ENCODE peak calls at places on chromosomes 7 and 10, in five cellular contexts. One of them, this sample, is unnamed.

GRCh38 chr10:23157691-23158369 is 34.3 kb upstream of the PTF1A start:
- DNase-seq in SK-N-SH: peak
- DNase-seq in HepG2: peak
- DNase-seq in GM12878: no peak
- DNase-seq in K562: peak
- DNase-seq in this sample: peak

GRCh38 chr7:81869670-81870069 is 99.8 kb upstream of the HGF start:
- DNase-seq in SK-N-SH: no peak
- DNase-seq in GM12878: no peak
- DNase-seq in K562: no peak
- DNase-seq in HepG2: no peak
- DNase-seq in this sample: no peak

GRCh38 chr10:95818663-95819062 is 62.7 kb downstream of the ENTPD1 start:
- DNase-seq in GM12878: no peak
- DNase-seq in SK-N-SH: no peak
- DNase-seq in HepG2: peak
- DNase-seq in K562: no peak
- DNase-seq in this sample: no peak

GRCh38 chr10:52486840-52487611 is 172.9 kb downstream of the DKK1 start:
- DNase-seq in K562: no peak
- DNase-seq in GM12878: no peak
- DNase-seq in SK-N-SH: no peak
- DNase-seq in HepG2: no peak
- DNase-seq in this sample: no peak

GRCh38 chr10:52818019-52818418 is 45.4 kb upstream of the MBL2 start:
- DNase-seq in SK-N-SH: peak
- DNase-seq in HepG2: peak
- DNase-seq in K562: no peak
- DNase-seq in GM12878: peak
- DNase-seq in this sample: peak

GRCh38 chr10:131886181-131886716 is 14.6 kb upstream of the PPP2R2D start:
- DNase-seq in K562: no peak
- DNase-seq in HepG2: no peak
- DNase-seq in GM12878: no peak
- DNase-seq in SK-N-SH: no peak
- DNase-seq in this sample: no peak

GRCh38 chr10:1026578-1026977 is 919 bp upstream of the IDI2 start:
- DNase-seq in GM12878: no peak
- DNase-seq in SK-N-SH: no peak
- DNase-seq in K562: no peak
- DNase-seq in HepG2: no peak
- DNase-seq in this sample: no peak

GRCh38 chr10:43160067-43160918 is 22.0 kb downstream of the CSGALNACT2 start:
- DNase-seq in HepG2: no peak
- DNase-seq in K562: no peak
- DNase-seq in GM12878: no peak
- DNase-seq in SK-N-SH: no peak
- DNase-seq in this sample: no peak

GRCh38 chr7:88455696-88456095 is 149.0 kb upstream of the STEAP4 start:
- DNase-seq in SK-N-SH: no peak
- DNase-seq in K562: no peak
- DNase-seq in GM12878: no peak
- DNase-seq in HepG2: no peak
- DNase-seq in this sample: no peak

GRCh38 chr7:25586513-25586912 is 358.2 kb upstream of the NPVF start:
- DNase-seq in K562: no peak
- DNase-seq in SK-N-SH: no peak
- DNase-seq in GM12878: no peak
- DNase-seq in HepG2: no peak
- DNase-seq in this sample: no peak

GRCh38 chr7:113086431-113086888 is at the start of gene GPR85:
- DNase-seq in K562: peak
- DNase-seq in SK-N-SH: peak
- DNase-seq in GM12878: no peak
- DNase-seq in HepG2: no peak
- DNase-seq in this sample: no peak

GRCh38 chr7:126398851-126399529 is 853.8 kb downstream of the GRM8 start:
- DNase-seq in HepG2: no peak
- DNase-seq in SK-N-SH: no peak
- DNase-seq in K562: no peak
- DNase-seq in GM12878: no peak
- DNase-seq in this sample: no peak

GRCh38 chr10:71996598-71997371 is 32.6 kb downstream of the CHST3 start:
- DNase-seq in HepG2: no peak
- DNase-seq in SK-N-SH: no peak
- DNase-seq in K562: no peak
- DNase-seq in GM12878: no peak
- DNase-seq in this sample: no peak

GRCh38 chr7:50970092-50970491 is 187.4 kb upstream of the GRB10 start:
- DNase-seq in SK-N-SH: no peak
- DNase-seq in K562: no peak
- DNase-seq in GM12878: no peak
- DNase-seq in HepG2: no peak
- DNase-seq in this sample: no peak

GRCh38 chr10:62817120-62817762 is 1.1 kb upstream of the EGR2 start:
- DNase-seq in K562: peak
- DNase-seq in SK-N-SH: peak
- DNase-seq in HepG2: no peak
- DNase-seq in GM12878: no peak
- DNase-seq in this sample: no peak
- TF ChIP-seq ZBTB33 in K562: no peak
- TF ChIP-seq ZBTB33 in SK-N-SH: no peak
- TF ChIP-seq ZBTB33 in HepG2: no peak
- TF ChIP-seq ZBTB33 in GM12878: no peak
- TF ChIP-seq ZBTB33 in this sample: no peak

DNA sequence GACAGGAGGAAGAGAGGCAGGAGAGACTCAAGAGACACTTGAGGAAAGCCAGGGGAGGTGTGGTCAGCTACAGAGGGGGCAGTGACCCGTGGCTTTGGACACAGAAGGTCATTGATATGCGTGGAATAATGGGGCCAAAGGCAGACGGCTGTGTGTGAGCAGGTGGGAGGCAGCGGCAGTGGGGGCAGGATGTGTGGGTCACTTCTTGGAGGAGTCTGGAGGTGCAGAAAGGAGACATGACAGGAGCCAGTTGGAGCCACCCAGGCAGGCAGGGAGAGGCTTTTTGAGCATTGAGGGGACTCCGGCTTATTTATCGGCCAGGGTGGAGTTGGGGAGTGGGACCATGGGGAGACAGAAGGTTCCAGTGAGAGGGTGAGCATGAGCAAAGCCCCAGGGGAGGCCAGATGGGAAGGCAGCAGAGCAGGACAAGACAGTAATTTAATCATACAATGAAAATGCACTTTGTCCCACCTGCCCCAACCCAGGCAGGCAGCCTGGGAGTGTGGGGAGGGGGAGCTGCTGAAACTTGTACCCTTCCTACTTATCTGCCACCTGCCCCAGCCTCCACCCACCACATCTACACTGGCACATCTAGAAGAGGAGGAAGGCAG is 5.0 kb downstream of the LDB3 start:
- DNase-seq in SK-N-SH: peak
- DNase-seq in GM12878: no peak
- DNase-seq in HepG2: no peak
- DNase-seq in K562: no peak
- DNase-seq in this sample: no peak
- TF ChIP-seq ZBTB33 in SK-N-SH: no peak
- TF ChIP-seq ZBTB33 in GM12878: no peak
- TF ChIP-seq ZBTB33 in HepG2: no peak
- TF ChIP-seq ZBTB33 in K562: no peak
- TF ChIP-seq ZBTB33 in this sample: no peak

GRCh38 chr10:102247724-102248123 is 2.4 kb downstream of the GBF1 start:
- DNase-seq in SK-N-SH: no peak
- DNase-seq in K562: no peak
- DNase-seq in GM12878: no peak
- DNase-seq in HepG2: no peak
- DNase-seq in this sample: no peak
- TF ChIP-seq ZBTB33 in SK-N-SH: no peak
- TF ChIP-seq ZBTB33 in K562: no peak
- TF ChIP-seq ZBTB33 in GM12878: no peak
- TF ChIP-seq ZBTB33 in HepG2: no peak
- TF ChIP-seq ZBTB33 in this sample: no peak

GRCh38 chr7:17390392-17390791 is 91.9 kb downstream of the AHR start:
- DNase-seq in HepG2: no peak
- DNase-seq in GM12878: no peak
- DNase-seq in SK-N-SH: no peak
- DNase-seq in K562: no peak
- DNase-seq in this sample: no peak
- TF ChIP-seq ZBTB33 in HepG2: no peak
- TF ChIP-seq ZBTB33 in GM12878: no peak
- TF ChIP-seq ZBTB33 in SK-N-SH: no peak
- TF ChIP-seq ZBTB33 in K562: no peak
- TF ChIP-seq ZBTB33 in this sample: no peak